ENCODE peak calls at places on chromosomes 6 and 20, in eight cellular contexts. L is left lung, G is hepatocyte, N is SJSA1, Q is suprapubic skin, P is upper lobe of right lung, X is bronchial epithelial cell, E is testis. M is an unnamed sample. For H3K36me3, the result is how much of the 10 kb centered on the place peaks cover.

GRCh38 chr20:46358336-46359058 is 47.9 kb downstream of the ELMO2 start:
- DNase-seq in L (no peak), G (no peak), N (no peak), Q (no peak), P (no peak), X (no peak), E (no peak), M (no peak)

GRCh38 chr6:7815716-7816115 is 89.8 kb downstream of the BMP6 start:
- DNase-seq in L (no peak), G (no peak), N (no peak), Q (no peak), P (no peak), X (no peak), E (no peak), M (no peak)

GRCh38 chr6:37480951-37481597 is 18.6 kb downstream of the CCDC167 start:
- DNase-seq in L (no peak), G (no peak), N (no peak), Q (peak), P (no peak), X (no peak), E (no peak), M (no peak)

GRCh38 chr20:1840865-1841553 is 54.2 kb upstream of the SIRPA start:
- DNase-seq in L (no peak), G (no peak), N (no peak), Q (no peak), P (no peak), X (peak), E (no peak), M (no peak)

GRCh38 chr20:51220293-51220706 is 197.4 kb upstream of the KCNG1 start:
- DNase-seq in L (peak), G (peak), N (peak), Q (no peak), P (peak), X (no peak), E (peak), M (no peak)

GRCh38 chr6:136129365-136129764 is 120.7 kb downstream of the MTFR2 start:
- DNase-seq in L (no peak), G (no peak), N (no peak), Q (no peak), P (no peak), X (no peak), E (no peak), M (no peak)

GRCh38 chr6:159023893-159024292 is 20.9 kb downstream of the TAGAP start:
- DNase-seq in L (no peak), G (no peak), N (no peak), Q (no peak), P (no peak), X (no peak), E (no peak), M (no peak)

GRCh38 chr20:8155229-8155628 is 23.2 kb downstream of the PLCB1 start:
- DNase-seq in L (no peak), G (no peak), N (no peak), Q (no peak), P (no peak), X (no peak), E (no peak), M (no peak)

GRCh38 chr6:137827977-137828815 is 38.9 kb upstream of the TNFAIP3 start:
- DNase-seq in L (no peak), G (no peak), N (no peak), Q (no peak), P (no peak), X (peak), E (no peak), M (no peak)

GRCh38 chr6:47571488-47571887 is 93.9 kb downstream of the CD2AP start:
- DNase-seq in L (no peak), G (no peak), N (no peak), Q (no peak), P (no peak), X (no peak), E (no peak), M (no peak)

GRCh38 chr20:32972181-32973076 is 31.8 kb downstream of the SUN5 start:
- DNase-seq in L (no peak), G (no peak), N (peak), Q (peak), P (peak), X (no peak), E (no peak), M (no peak)

GRCh38 chr20:50245561-50246366 is 55.1 kb downstream of the CEBPB start:
- DNase-seq in L (no peak), G (peak), N (peak), Q (no peak), P (no peak), X (peak), E (peak), M (no peak)

DNA sequence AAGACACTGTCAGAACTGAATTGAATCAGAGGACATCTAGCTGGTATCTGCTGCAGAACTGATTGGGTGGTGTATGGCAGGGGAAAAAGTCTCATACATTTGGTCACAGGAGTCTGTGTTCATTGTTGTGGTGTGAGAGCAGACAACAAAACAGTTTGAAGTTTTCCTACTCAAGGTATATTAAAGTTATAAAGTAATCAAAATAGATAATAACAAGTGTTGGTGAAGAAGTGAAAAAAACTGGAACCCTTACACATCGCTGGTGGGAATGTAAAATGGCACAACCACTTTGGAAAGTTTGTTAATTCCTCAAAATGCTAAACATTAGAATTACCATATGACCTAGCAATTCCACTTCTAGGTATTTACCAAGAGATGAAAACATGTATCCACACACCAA is 24.7 kb downstream of the SRPK1 start:
- DNase-seq in L (no peak), G (no peak), N (no peak), Q (no peak), P (no peak), X (no peak), E (no peak), M (no peak)
- H3K36me3 ChIP-seq in L (under half), G (under half), N (under half), Q (under half), P (under half), X (under half), E (under half), M (under half)

GRCh38 chr6:63440057-63440456 is 120.3 kb upstream of the LGSN start:
- DNase-seq in L (no peak), G (no peak), N (no peak), Q (no peak), P (no peak), X (peak), E (no peak), M (no peak)

GRCh38 chr6:63436356-63436755 is 116.6 kb upstream of the LGSN start:
- DNase-seq in L (no peak), G (no peak), N (no peak), Q (no peak), P (no peak), X (no peak), E (no peak), M (no peak)

GRCh38 chr6:63434936-63435335 is 115.2 kb upstream of the LGSN start:
- DNase-seq in L (no peak), G (no peak), N (no peak), Q (no peak), P (no peak), X (no peak), E (no peak), M (no peak)

GRCh38 chr6:63440594-63440993 is 120.8 kb upstream of the LGSN start:
- DNase-seq in L (no peak), G (no peak), N (no peak), Q (no peak), P (no peak), X (no peak), E (no peak), M (no peak)

DNA sequence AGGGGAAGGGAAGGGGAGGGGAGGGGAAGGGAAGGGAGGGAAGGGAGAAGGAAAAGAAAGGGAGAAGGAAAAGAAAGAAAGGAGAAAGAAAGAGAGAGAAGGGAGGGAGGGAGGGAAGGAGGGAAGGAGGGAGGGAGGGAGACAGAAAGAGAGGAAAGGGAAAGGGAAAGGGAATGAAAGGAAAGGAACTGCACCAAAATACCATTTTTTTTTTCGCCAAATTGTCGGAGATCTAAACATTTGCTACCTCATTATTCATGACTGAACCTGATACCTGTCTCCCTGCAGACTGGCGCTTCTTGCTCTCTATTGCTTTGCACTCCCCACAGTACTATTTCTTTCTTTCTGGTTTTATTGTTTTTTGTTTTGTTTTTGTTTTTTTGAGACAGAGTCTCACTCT is 117.3 kb upstream of the LGSN start:
- DNase-seq in L (no peak), G (no peak), N (no peak), Q (no peak), P (no peak), X (no peak), E (no peak), M (no peak)
- H3K36me3 ChIP-seq in L (under half), G (under half), N (under half), Q (under half), P (under half), X (under half), E (under half), M (under half)

GRCh38 chr20:21344961-21345360 is 41.8 kb downstream of the XRN2 start:
- DNase-seq in L (no peak), G (no peak), N (no peak), Q (no peak), P (no peak), X (no peak), E (no peak), M (no peak)

GRCh38 chr20:21344216-21344615 is 41.1 kb downstream of the XRN2 start:
- DNase-seq in L (no peak), G (no peak), N (no peak), Q (no peak), P (no peak), X (no peak), E (no peak), M (no peak)

GRCh38 chr20:21340991-21341722 is 38.0 kb downstream of the XRN2 start:
- DNase-seq in L (no peak), G (no peak), N (no peak), Q (no peak), P (no peak), X (no peak), E (no peak), M (no peak)

GRCh38 chr20:21339499-21339898 is 36.4 kb downstream of the XRN2 start:
- DNase-seq in L (no peak), G (peak), N (no peak), Q (no peak), P (no peak), X (peak), E (no peak), M (no peak)

DNA sequence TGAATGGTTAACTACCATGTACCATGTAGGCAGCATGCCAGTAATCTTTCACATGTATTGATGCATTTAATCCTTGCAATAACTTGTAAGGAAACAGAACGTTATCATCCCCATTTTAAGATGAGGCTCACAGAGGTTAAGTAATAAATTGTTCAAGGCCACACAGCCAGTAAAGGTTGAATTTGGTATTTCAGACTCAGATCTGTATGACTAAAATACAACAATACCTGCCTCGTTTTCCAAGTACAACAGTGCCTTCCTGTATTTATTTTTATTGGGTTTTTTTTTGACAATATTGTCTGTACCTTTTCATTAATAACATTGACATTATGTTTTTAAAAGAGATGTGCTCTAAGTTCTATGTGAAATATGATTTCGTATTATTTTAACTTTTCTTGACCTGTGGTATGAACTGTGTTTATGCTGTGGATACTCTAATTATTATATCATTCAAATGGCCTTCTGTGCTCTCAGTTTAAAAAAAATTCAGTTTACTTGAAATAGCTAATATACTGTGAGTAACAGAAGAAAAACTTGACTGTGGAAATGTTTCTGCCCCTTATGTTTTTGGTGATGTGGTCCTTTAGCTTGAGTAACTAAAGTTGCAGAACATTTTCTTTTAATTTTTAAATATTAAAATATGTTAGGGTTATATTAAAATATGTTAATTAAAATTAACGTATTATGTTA is 39.7 kb downstream of the XRN2 start:
- DNase-seq in L (no peak), G (no peak), N (no peak), Q (no peak), P (no peak), X (no peak), E (no peak), M (no peak)
- H3K36me3 ChIP-seq in L (half or more), G (under half), N (half or more), Q (half or more), P (half or more), X (under half), E (under half), M (under half)

DNA sequence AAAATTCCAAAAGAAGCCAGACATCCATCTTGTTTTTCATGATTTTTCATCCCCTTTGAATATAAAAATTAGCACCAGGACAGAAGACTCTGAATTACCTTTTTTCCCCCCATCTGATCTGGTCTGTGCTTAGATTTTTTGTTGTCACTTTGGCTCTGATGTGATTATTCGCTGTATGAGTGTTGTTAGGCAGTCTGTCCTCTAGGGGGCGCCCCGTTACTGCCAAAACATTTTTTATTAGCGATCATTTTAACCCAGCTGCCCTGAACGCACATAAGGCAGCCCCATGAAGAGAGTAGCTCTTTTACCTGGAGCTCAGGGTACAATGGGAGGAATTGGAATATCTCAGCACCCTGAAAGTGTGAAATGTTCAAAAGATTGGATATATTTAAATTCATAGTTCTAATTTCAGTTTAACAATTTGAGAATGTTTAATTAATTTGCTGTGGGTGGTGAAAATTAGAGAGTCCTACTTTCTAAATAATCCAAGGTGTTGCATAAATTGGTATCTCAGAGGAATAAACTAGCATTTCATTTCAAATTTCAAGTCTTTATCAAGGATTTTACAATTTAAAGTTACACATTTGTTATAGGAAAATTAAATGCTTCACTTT is 60.8 kb downstream of the PRPH2 start:
- DNase-seq in L (peak), G (peak), N (peak), Q (peak), P (peak), X (peak), E (peak), M (peak)
- H3K36me3 ChIP-seq in L (half or more), G (under half), N (half or more), Q (half or more), P (half or more), X (under half), E (under half), M (under half)

DNA sequence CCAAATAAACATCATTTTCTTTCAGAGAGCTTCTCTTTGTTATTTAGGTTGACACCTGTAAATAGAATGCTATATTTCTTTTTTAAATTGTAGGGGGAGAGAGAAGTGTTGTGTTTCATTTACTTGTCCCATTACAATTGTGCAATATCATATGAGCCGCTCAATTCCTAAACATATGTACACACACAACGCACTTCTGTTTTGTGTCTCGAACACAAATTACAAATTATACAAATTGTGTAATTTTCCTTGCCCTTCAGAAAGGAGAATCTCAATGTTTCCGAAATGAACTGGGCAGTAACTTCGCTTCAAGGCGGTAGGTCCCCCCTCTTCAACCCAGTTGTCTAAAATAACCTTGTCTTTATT is 2.6 kb upstream of the ABT1 start:
- DNase-seq in L (no peak), G (no peak), N (no peak), Q (no peak), P (no peak), X (no peak), E (no peak), M (no peak)
- H3K36me3 ChIP-seq in L (under half), G (under half), N (under half), Q (under half), P (under half), X (under half), E (under half), M (under half)

GRCh38 chr6:31540640-31541039 is 1.2 kb downstream of the DDX39B start:
- DNase-seq in L (no peak), G (no peak), N (no peak), Q (no peak), P (no peak), X (no peak), E (no peak), M (no peak)
- H3K36me3 ChIP-seq in L (under half), G (under half), N (half or more), Q (under half), P (half or more), X (under half), E (under half), M (under half)

GRCh38 chr20:58903636-58904035 is 51.1 kb downstream of the GNAS start:
- DNase-seq in L (no peak), G (no peak), N (no peak), Q (no peak), P (no peak), X (no peak), E (no peak), M (no peak)
- H3K36me3 ChIP-seq in L (half or more), G (under half), N (half or more), Q (under half), P (under half), X (under half), E (under half), M (under half)

DNA sequence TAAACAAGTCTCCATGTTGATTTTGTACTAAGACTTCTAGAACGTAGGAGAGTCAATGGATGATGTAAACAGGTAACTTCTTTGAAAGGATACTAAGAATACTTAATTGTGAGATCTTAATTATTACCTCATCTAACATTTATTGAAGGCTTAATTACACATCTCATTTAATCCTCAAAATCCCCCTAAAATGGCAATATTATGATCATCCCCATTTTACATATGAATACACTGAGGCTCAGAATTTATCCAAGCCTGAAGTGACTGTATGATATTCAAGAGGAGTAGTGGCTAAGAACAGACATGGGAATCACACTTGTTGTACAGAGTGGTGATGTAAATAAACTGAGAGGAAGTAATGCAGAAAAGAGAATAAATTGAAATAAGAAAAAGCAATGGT is 22.9 kb downstream of the NOL7 start:
- DNase-seq in L (no peak), G (no peak), N (no peak), Q (no peak), P (no peak), X (no peak), E (no peak), M (no peak)
- H3K36me3 ChIP-seq in L (under half), G (under half), N (half or more), Q (under half), P (under half), X (under half), E (under half), M (under half)

GRCh38 chr6:163173741-163174140 is 240.8 kb upstream of the QKI start:
- DNase-seq in L (no peak), G (no peak), N (no peak), Q (no peak), P (no peak), X (no peak), E (no peak), M (no peak)

GRCh38 chr6:163169521-163169920 is 245.0 kb upstream of the QKI start:
- DNase-seq in L (peak), G (no peak), N (no peak), Q (no peak), P (no peak), X (no peak), E (no peak), M (no peak)

GRCh38 chr6:163165922-163166321 is 248.6 kb upstream of the QKI start:
- DNase-seq in L (no peak), G (no peak), N (no peak), Q (no peak), P (no peak), X (no peak), E (no peak), M (no peak)

GRCh38 chr6:163175301-163175700 is 239.2 kb upstream of the QKI start:
- DNase-seq in L (no peak), G (no peak), N (no peak), Q (no peak), P (no peak), X (no peak), E (no peak), M (no peak)

DNA sequence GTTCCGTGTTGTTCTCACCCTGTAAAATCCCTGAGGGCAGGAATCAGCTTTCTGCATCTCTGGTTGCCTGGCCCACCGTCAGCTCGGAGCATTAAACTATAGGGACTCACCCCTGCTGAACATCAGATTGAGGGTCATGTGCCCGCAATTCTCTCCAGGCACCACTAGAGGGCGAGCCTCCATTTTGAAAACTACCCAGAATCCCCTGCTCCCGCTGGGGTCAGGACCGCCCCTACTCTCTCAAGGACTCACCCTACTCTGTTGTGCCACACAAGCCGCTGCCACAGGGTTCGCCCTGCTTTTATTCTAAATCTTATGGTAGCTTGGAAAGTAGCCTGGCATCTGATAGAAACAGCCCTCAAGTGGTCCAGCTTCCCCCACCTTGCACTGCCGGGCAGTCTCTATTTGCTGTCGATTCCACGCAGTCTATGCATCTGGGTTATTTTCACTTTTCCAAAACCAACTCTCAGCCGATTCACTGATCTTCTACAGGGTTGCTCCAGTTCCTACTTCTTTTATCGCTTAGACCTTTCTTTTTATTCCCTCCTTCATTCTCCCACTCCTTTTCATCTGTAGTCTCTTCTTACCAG is 244.1 kb upstream of the QKI start:
- DNase-seq in L (peak), G (no peak), N (no peak), Q (no peak), P (no peak), X (no peak), E (peak), M (no peak)
- H3K36me3 ChIP-seq in L (under half), G (under half), N (under half), Q (under half), P (under half), X (under half), E (under half), M (under half)

M was measured in thoracic aorta.